ENCODE peak calls at places on chromosomes 12 and 14, in five cellular contexts. I, L, Q, U and A are unnamed samples.
A peak's percentile ranks its signal among the peaks of the same experiment; 100 is the strongest.

GRCh38 chr12:103548622-103549601 is 38.2 kb upstream of the STAB2 start:
- DNase-seq in I (peak; percentile 67), L (peak; percentile 80), Q (no peak), U (peak; percentile 59), A (peak; percentile 27)

GRCh38 chr12:108689314-108690190 is 41.8 kb downstream of the CORO1C start:
- DNase-seq in I (no peak), L (no peak), Q (no peak), U (peak; percentile 38), A (no peak)

GRCh38 chr12:28939427-28939826 is 209.7 kb upstream of the FAR2 start:
- DNase-seq in I (no peak), L (no peak), Q (no peak), U (no peak), A (no peak)

GRCh38 chr14:65370890-65371289 is 41.6 kb upstream of the FUT8 start:
- DNase-seq in I (no peak), L (no peak), Q (no peak), U (no peak), A (no peak)

GRCh38 chr14:103401223-103402214 is 16.3 kb downstream of the MARK3 start:
- DNase-seq in I (no peak), L (no peak), Q (no peak), U (no peak), A (no peak)

GRCh38 chr12:20463920-20464524 is 95.7 kb downstream of the PDE3A start:
- DNase-seq in I (no peak), L (peak; percentile 11), Q (no peak), U (no peak), A (no peak)

GRCh38 chr12:93245543-93245942 is 132.2 kb upstream of the NUDT4 start:
- DNase-seq in I (no peak), L (no peak), Q (no peak), U (no peak), A (no peak)

GRCh38 chr12:104280703-104281458 is 22.7 kb upstream of the EID3 start:
- DNase-seq in I (no peak), L (no peak), Q (no peak), U (no peak), A (peak; percentile 75)

GRCh38 chr12:12010277-12011031 is 60.3 kb upstream of the BCL2L14 start:
- DNase-seq in I (no peak), L (no peak), Q (peak; percentile 60), U (peak; percentile 39), A (peak; percentile 5)

GRCh38 chr12:112798019-112798760 is 6.6 kb downstream of the RPH3A start:
- DNase-seq in I (no peak), L (no peak), Q (no peak), U (peak; percentile 32), A (no peak)

GRCh38 chr12:52215587-52216031 is 17.4 kb upstream of the KRT7 start:
- DNase-seq in I (peak; percentile 63), L (peak; percentile 83), Q (peak; percentile 70), U (no peak), A (no peak)

GRCh38 chr14:63564318-63564717 is 21.1 kb upstream of the PPP2R5E start:
- DNase-seq in I (peak; percentile 3), L (peak; percentile 31), Q (no peak), U (no peak), A (no peak)

DNA sequence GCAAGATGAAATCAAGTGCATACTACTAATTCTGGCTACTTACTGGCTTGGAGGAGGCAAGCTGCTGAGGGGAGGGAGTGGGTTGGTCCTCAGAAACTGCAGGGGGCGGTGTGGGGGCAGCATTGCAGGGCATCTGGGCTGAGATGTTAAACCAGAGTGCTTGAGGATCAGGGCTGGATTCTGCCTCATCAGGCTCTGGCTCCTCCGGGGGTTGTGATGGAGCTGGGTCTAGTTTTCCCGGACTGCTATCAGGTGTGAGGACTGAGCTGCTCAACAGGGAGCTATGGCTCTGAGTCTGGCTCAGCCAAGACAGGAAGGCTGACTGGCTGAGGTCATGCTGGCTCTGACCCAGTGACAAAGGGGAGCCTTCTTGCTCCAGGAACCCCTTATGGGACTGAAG is 28.6 kb downstream of the BAZ2A start:
- DNase-seq in I (no peak), L (peak; percentile 52), Q (no peak), U (no peak), A (no peak)
- TF ChIP-seq CTCF in I (no peak), L (no peak), Q (peak; percentile 26), U (no peak), A (no peak)

GRCh38 chr14:105168979-105169507 is 467 bp upstream of the JAG2 start:
- DNase-seq in I (no peak), L (no peak), Q (no peak), U (peak; percentile 51), A (no peak)
- TF ChIP-seq CTCF in I (no peak), L (no peak), Q (peak; percentile 42), U (peak; percentile 53), A (peak; percentile 26)

DNA sequence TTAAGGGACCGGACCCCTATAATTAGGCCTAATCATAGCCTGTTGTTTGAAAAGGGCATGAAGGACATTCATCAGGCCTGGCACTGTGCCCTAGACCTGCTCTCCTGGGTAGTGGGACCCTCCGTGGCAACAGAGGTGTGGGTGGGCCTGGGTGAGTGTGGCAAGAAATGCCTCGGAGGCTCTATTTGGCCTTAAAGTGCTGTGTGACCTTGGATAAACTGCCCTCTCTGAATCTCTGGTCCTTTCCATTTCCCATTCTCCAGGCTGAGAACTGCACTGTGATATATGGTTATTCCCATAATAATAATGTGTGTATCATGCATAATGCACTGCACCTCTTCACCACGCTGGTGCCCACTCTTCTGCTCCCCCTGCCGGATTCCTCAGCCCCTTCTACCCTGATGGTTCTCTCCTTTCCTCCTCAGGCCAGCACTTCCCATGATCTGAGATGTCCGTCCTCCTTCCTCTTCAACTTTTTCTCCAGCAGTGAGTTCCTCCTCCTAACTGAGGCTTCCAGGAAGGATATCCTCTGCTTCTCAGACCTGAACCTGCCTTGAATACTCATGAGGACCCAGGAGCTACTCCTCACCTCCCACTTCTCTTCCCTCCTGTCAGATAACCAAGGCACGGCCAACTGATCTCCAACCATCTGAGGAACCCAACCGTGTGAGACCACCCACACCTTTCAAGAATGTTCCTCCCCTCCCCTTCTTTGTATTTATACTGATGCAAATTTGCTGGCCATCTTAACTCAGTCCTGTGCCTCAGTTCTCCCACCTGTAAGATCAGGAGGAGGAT is 111.0 kb upstream of the PZP start:
- DNase-seq in I (no peak), L (no peak), Q (no peak), U (no peak), A (no peak)
- TF ChIP-seq CTCF in I (no peak), L (no peak), Q (no peak), U (no peak), A (no peak)

DNA sequence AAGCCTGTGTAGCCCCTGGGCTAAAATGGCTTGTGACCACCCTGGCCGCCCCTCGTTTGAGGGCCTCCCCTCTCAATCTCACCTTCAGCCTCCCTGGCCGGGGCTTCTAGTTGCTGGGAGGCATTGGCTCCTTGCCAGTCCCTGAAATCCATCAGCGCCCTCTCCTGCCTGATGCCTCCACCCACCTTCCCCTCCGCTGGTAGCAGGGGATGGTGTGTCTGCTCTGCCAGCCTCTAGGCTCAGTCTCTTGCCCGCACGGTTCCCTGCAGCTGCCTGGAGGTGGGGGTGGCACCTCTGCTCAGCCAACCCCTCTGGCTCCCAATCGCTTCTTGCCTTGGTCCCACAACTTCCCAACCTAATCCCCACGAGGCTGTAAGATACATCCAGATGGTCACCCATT is 167.9 kb downstream of the PHETA1 start:
- DNase-seq in I (no peak), L (no peak), Q (no peak), U (no peak), A (no peak)
- TF ChIP-seq CTCF in I (no peak), L (no peak), Q (no peak), U (no peak), A (no peak)

DNA sequence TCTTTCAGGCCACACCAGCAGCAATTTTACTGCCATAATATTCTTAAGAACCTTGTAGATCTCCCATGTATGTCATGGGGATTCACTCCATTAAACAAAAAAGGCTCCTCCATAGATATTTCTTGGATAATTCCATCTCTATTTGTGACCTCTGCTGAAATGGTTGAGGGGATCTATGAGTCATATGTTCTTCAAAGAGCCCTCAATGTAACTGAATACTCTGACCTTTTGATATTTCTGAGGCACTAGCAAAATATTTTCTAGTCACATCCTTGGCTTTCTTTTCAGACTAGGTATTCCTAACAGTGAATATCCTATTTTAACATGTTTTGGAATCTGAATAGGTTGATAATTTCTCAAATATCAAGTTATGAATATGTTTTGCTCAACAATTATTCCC is 6.6 kb downstream of the NELL2 start:
- DNase-seq in I (no peak), L (no peak), Q (no peak), U (no peak), A (no peak)
- TF ChIP-seq CTCF in I (no peak), L (no peak), Q (no peak), U (no peak), A (no peak)